ENCODE peak calls at places on chromosomes 7 and 10, in five cellular contexts. K is left ventricle myocardium inferior; U is uterus; Q is choroid plexus epithelial cell; N is CD4-positive, alpha-beta T cell. F is an unnamed sample.

GRCh38 chr10:6936931-6937330 is 356.9 kb upstream of the PRKCQ start:
- DNase-seq in K (no peak), U (no peak), Q (no peak), N (no peak), F (no peak)

GRCh38 chr10:129589546-129589945 is 122.5 kb downstream of the MGMT start:
- DNase-seq in K (no peak), U (no peak), Q (no peak), N (no peak), F (no peak)

GRCh38 chr10:97165499-97165898 is 20.3 kb downstream of the SLIT1 start:
- DNase-seq in K (no peak), U (no peak), Q (no peak), N (no peak), F (no peak)

GRCh38 chr7:123580406-123581161 is 21.0 kb upstream of the ASB15 start:
- DNase-seq in K (no peak), U (no peak), Q (peak; percentile 82), N (no peak), F (peak; percentile 68)

GRCh38 chr7:6205921-6206660 is 66.3 kb downstream of the CYTH3 start:
- DNase-seq in K (no peak), U (no peak), Q (peak; percentile 57), N (no peak), F (no peak)

GRCh38 chr10:132667613-132668394 is 118.1 kb downstream of the NKX6-2 start:
- DNase-seq in K (no peak), U (no peak), Q (peak; percentile 79), N (no peak), F (peak; percentile 35)

GRCh38 chr7:135745702-135746312 is 2.8 kb downstream of the FAM180A start:
- DNase-seq in K (peak; percentile 31), U (peak; percentile 82), Q (peak; percentile 85), N (no peak), F (peak; percentile 84)

GRCh38 chr7:154503962-154504550 is 451.9 kb downstream of the DPP6 start:
- DNase-seq in K (no peak), U (no peak), Q (peak; percentile 49), N (no peak), F (peak; percentile 34)

GRCh38 chr10:3774814-3775670 is 10.0 kb downstream of the KLF6 start:
- DNase-seq in K (no peak), U (peak; percentile 51), Q (peak; percentile 92), N (no peak), F (peak; percentile 85)

GRCh38 chr7:158902427-158902826 is 46.1 kb downstream of the DYNC2I1 start:
- DNase-seq in K (no peak), U (no peak), Q (no peak), N (no peak), F (no peak)

GRCh38 chr7:110502893-110503465 is 587.9 kb upstream of the LRRN3 start:
- DNase-seq in K (no peak), U (no peak), Q (peak; percentile 65), N (no peak), F (peak; percentile 26)

GRCh38 chr7:28037220-28038010 is 143.2 kb downstream of the JAZF1 start:
- DNase-seq in K (no peak), U (no peak), Q (peak; percentile 93), N (no peak), F (peak; percentile 93)

GRCh38 chr7:149355390-149356048 is 93.5 kb downstream of the ZNF783 start:
- DNase-seq in K (no peak), U (no peak), Q (no peak), N (no peak), F (peak; percentile 20)

GRCh38 chr7:70647801-70648491 is 484.0 kb upstream of the GALNT17 start:
- DNase-seq in K (no peak), U (no peak), Q (peak; percentile 29), N (peak; percentile 61), F (no peak)

GRCh38 chr7:70583965-70584883 is 547.7 kb upstream of the GALNT17 start:
- DNase-seq in K (no peak), U (no peak), Q (no peak), N (no peak), F (no peak)

GRCh38 chr10:14399641-14400040 is 68.9 kb upstream of the FRMD4A start:
- DNase-seq in K (no peak), U (no peak), Q (no peak), N (no peak), F (no peak)

GRCh38 chr10:14394179-14394578 is 63.5 kb upstream of the FRMD4A start:
- DNase-seq in K (no peak), U (no peak), Q (no peak), N (no peak), F (no peak)

GRCh38 chr10:14391342-14391741 is 60.6 kb upstream of the FRMD4A start:
- DNase-seq in K (no peak), U (no peak), Q (no peak), N (no peak), F (no peak)

GRCh38 chr10:14397069-14397468 is 66.3 kb upstream of the FRMD4A start:
- DNase-seq in K (peak; percentile 73), U (peak; percentile 45), Q (peak; percentile 97), N (no peak), F (peak; percentile 79)

DNA sequence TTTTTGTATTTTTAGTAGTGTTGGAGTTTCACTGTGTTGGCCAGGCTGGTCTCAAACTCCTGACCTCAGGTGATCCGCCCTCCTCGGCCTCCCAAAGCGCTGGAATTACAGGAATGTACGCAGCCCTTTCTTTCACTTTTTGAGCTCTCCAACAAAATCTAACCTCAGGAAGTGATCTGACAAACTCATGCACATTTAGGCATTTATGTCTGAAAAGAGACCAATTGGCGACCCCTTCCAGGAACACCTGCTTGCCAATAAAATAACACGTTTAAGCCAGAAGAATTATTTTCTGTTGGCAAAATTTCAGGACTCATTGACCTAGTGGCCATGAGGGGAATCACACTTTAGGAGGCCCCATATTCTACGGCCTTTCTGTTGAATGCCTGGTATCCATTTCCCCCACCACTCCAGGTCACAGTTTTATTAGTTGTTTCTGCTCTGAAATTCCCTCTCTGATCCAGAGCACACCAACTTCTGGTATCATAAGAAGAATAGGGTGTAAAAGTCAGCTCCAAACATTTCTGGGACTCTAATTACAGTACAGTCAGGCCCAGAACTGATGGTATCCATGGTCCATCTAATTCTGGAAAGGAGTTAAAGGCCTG is 65.8 kb upstream of the FRMD4A start:
- DNase-seq in K (no peak), U (no peak), Q (peak; percentile 57), N (no peak), F (no peak)
- TF ChIP-seq CTCF in K (peak; percentile 38), U (no peak), Q (peak; percentile 67), N (peak; percentile 12), F (peak; percentile 21)

GRCh38 chr10:91552706-91553105 is 80.2 kb downstream of the PPP1R3C start:
- DNase-seq in K (peak; percentile 29), U (peak; percentile 41), Q (peak; percentile 49), N (no peak), F (peak; percentile 42)
- TF ChIP-seq CTCF in K (peak; percentile 73), U (peak; percentile 42), Q (peak; percentile 78), N (no peak), F (peak; percentile 18)

GRCh38 chr7:40723829-40724228 is 589.0 kb downstream of the SUGCT start:
- DNase-seq in K (no peak), U (no peak), Q (no peak), N (no peak), F (no peak)

GRCh38 chr7:40721344-40721949 is 586.6 kb downstream of the SUGCT start:
- DNase-seq in K (no peak), U (no peak), Q (peak; percentile 28), N (no peak), F (no peak)

GRCh38 chr7:40726559-40726958 is 591.8 kb downstream of the SUGCT start:
- DNase-seq in K (no peak), U (no peak), Q (no peak), N (no peak), F (no peak)
- TF ChIP-seq CTCF in K (no peak), U (no peak), Q (no peak), N (no peak), F (no peak)

DNA sequence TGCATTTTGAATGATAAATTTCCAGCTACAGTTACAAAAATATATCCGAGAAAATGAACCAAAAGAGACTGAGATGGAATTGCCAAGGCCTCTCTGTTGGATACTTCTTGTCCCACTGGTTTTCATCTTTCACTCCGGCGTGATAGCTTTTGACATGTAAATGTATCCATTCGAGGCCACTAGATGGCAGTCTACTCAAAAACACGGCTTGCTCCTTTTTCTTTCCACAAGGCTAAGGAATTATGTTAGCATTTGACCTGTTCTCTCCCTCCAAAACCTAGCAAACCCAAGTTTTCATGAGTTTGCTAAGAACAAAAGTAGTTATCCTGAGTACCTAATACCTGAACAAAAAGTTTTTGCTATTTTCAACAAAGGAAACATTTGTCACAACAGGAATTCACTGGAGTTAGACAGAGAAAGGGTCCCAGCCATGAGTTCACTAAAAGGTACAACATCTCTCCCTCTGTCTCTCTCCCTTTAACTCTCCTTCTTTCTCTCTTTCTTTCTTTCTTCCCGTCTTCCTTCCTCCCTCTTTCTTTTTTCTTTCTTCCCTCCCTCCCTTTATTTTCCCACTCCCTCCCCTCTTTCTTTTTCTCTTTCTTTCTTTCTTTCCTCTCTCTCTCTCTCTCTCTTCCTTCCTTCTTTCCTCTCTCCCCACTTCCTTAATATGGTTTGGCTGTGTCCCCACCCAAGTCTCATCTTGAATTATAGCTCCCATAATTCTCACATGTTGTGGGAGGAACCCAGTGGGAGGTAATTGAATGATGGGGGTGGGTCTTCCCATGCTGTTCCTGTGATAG is 207.9 kb upstream of the MYO3A start:
- DNase-seq in K (no peak), U (no peak), Q (peak; percentile 79), N (peak; percentile 1), F (peak; percentile 66)
- TF ChIP-seq CTCF in K (peak; percentile 75), U (peak; percentile 34), Q (peak; percentile 78), N (peak; percentile 57), F (peak; percentile 55)

GRCh38 chr7:130154131-130154500 is 51.1 kb downstream of the TMEM209 start:
- DNase-seq in K (no peak), U (no peak), Q (no peak), N (no peak), F (peak; percentile 48)

GRCh38 chr7:130152270-130153141 is 52.7 kb downstream of the TMEM209 start:
- DNase-seq in K (no peak), U (no peak), Q (peak; percentile 48), N (no peak), F (no peak)

GRCh38 chr7:130156140-130156539 is 49.1 kb downstream of the TMEM209 start:
- DNase-seq in K (no peak), U (no peak), Q (no peak), N (no peak), F (no peak)

GRCh38 chr7:130153251-130153908 is 51.8 kb downstream of the TMEM209 start:
- DNase-seq in K (no peak), U (no peak), Q (no peak), N (no peak), F (no peak)

DNA sequence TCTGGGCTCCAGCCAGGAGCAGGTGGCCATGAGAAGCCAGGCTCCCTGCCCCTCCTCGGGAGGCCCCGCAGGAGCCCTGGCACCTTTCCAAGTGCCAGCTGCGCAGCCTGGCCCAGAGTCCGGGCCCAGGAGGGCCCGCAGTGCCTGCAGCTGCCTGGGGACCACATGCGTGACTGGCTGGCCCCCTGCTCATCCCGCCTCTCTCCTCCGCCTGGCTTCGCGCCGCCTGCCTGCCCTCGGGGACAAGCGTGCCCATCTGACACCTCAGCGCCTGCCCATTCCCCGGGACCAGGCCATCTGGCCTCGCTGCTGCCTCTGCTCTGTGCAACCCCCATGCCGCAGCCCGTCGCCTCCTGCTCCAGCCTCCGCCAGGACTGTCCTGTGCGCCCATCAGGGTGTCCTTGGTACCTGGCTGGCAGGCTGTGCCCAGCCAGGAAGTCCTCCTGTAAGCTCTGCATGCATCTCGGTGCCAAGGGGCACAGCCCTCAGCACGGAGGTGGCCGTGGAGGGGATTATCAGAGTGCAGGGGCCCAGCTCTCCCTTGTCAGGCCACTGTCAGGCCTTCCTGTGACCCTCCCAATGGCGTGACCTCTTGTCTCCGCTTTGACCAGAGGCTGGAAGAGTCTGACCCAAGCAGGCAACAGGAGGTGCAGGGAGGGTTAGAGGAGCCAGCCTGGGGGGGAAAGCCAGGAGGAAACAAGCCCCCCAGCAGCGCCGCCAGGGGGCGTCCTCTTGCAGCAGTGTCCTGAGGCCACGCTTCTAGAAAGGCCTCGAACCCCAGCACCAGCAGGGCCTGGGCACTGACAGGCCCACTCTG is 50.5 kb downstream of the TMEM209 start:
- DNase-seq in K (no peak), U (no peak), Q (no peak), N (no peak), F (peak; percentile 9)
- TF ChIP-seq CTCF in K (no peak), U (no peak), Q (peak; percentile 41), N (no peak), F (peak; percentile 18)

GRCh38 chr7:119197872-119198527 is 973.5 kb downstream of the ANKRD7 start:
- DNase-seq in K (no peak), U (no peak), Q (peak; percentile 63), N (no peak), F (peak; percentile 56)
- TF ChIP-seq CTCF in K (peak; percentile 51), U (no peak), Q (peak; percentile 75), N (no peak), F (peak; percentile 70)

F was measured in MCF 10A.